ENCODE peak calls at places on chromosomes 12 and 14, in eight cellular contexts. M is nephron progenitor cell; Q is cerebellum; H is NCI-H345; W is activated T-cell treated with anti-CD3 and anti-CD28 coated beads, Interleukin-2, amount 50 U/mL, for 48 hours; F is GM20000; I is HTR-8/SVneo; J is tibial artery. O is an unnamed sample.

GRCh38 chr12:1346126-1346525 is 248.3 kb downstream of the FBXL14 start:
- DNase-seq in Q (no peak), H (no peak), J (no peak), I (no peak), M (no peak), W (no peak), F (no peak), O (no peak)

GRCh38 chr12:79127268-79127895 is 262.8 kb downstream of the SYT1 start:
- DNase-seq in H (no peak), J (no peak), I (no peak), W (no peak), Q (no peak), M (no peak), F (peak), O (no peak)

GRCh38 chr12:45660330-45660729 is 69.2 kb upstream of the ARID2 start:
- DNase-seq in M (no peak), I (peak), H (no peak), W (no peak), Q (no peak), J (no peak), F (no peak), O (no peak)

GRCh38 chr14:65070710-65071033 is 31.6 kb downstream of the MAX start:
- DNase-seq in M (no peak), F (no peak), J (no peak), Q (peak), H (no peak), W (no peak), I (no peak), O (no peak)

GRCh38 chr12:67151891-67152290 is 117.3 kb upstream of the CAND1 start:
- DNase-seq in F (no peak), Q (no peak), M (no peak), I (no peak), H (no peak), W (no peak), J (no peak), O (no peak)

GRCh38 chr14:94143711-94144110 is 14.3 kb upstream of the IFI27L2 start:
- DNase-seq in F (no peak), H (no peak), Q (no peak), M (no peak), J (no peak), I (no peak), W (no peak), O (no peak)

GRCh38 chr14:55707365-55707804 is 127.4 kb downstream of the KTN1 start:
- DNase-seq in W (no peak), M (no peak), Q (peak), I (peak), F (no peak), J (no peak), H (peak), O (no peak)

GRCh38 chr14:100731846-100732765 is 5.4 kb downstream of the DLK1 start:
- DNase-seq in Q (no peak), J (no peak), M (no peak), H (no peak), I (no peak), F (no peak), W (no peak), O (peak)

GRCh38 chr12:24554612-24555300 is 394.1 kb downstream of the BCAT1 start:
- DNase-seq in H (peak), I (no peak), M (no peak), F (no peak), W (no peak), Q (no peak), J (no peak), O (no peak)

GRCh38 chr14:44914849-44915248 is 46.9 kb downstream of the KLHL28 start:
- DNase-seq in M (no peak), H (no peak), I (no peak), J (no peak), F (no peak), Q (no peak), W (no peak), O (peak)

GRCh38 chr12:57549909-57550627 is at the start of gene KIF5A:
- DNase-seq in M (peak), W (peak), Q (peak), J (no peak), F (peak), I (peak), H (peak), O (no peak)

GRCh38 chr14:95256011-95256775 is 63.5 kb downstream of the CLMN start:
- DNase-seq in Q (no peak), M (no peak), F (no peak), W (no peak), H (peak), I (no peak), J (no peak), O (no peak)

GRCh38 chr12:69497308-69498026 is 27.3 kb downstream of the FRS2 start:
- DNase-seq in H (no peak), I (no peak), M (no peak), F (peak), Q (no peak), W (no peak), J (no peak), O (no peak)

O was measured in left cardiac atrium.